ENCODE peak calls at places on chromosomes 5 and 9, in seven cellular contexts. F is fibroblast of pulmonary artery, H is body of pancreas, G is tibial nerve, C is AG10803, M is fibroblast of lung, E is aorta. Y is an unnamed sample.

GRCh38 chr5:57066921-57067914 is 106.6 kb upstream of the GPBP1 start:
- DNase-seq in F (peak), H (no peak), G (no peak), C (no peak), M (peak), E (no peak), Y (no peak)

GRCh38 chr5:96112123-96112670 is 150.5 kb upstream of the ELL2 start:
- DNase-seq in F (no peak), H (no peak), G (no peak), C (no peak), M (no peak), E (no peak), Y (no peak)

GRCh38 chr5:113188454-113188853 is 211.9 kb downstream of the DCP2 start:
- DNase-seq in F (no peak), H (no peak), G (no peak), C (no peak), M (no peak), E (no peak), Y (no peak)

GRCh38 chr5:137617806-137618205 is 118.1 kb downstream of the KLHL3 start:
- DNase-seq in F (peak), H (no peak), G (no peak), C (peak), M (peak), E (no peak), Y (no peak)

GRCh38 chr5:171596391-171596878 is 177.0 kb downstream of the FGF18 start:
- DNase-seq in F (peak), H (no peak), G (no peak), C (peak), M (peak), E (peak), Y (no peak)

GRCh38 chr9:85742630-85742928 is 825 bp upstream of the AGTPBP1 start:
- DNase-seq in F (peak), H (no peak), G (no peak), C (peak), M (peak), E (no peak), Y (no peak)

GRCh38 chr5:67020231-67020630 is 176.4 kb downstream of the CD180 start:
- DNase-seq in F (no peak), H (no peak), G (no peak), C (peak), M (no peak), E (no peak), Y (no peak)

GRCh38 chr5:168666356-168666755 is 87.2 kb upstream of the PANK3 start:
- DNase-seq in F (no peak), H (no peak), G (no peak), C (no peak), M (no peak), E (no peak), Y (no peak)

GRCh38 chr5:179250561-179251225 is 94.6 kb downstream of the ADAMTS2 start:
- DNase-seq in F (no peak), H (peak), G (no peak), C (no peak), M (no peak), E (no peak), Y (no peak)

GRCh38 chr5:72661405-72661804 is 154.2 kb upstream of the ZNF366 start:
- DNase-seq in F (peak), H (no peak), G (no peak), C (no peak), M (peak), E (no peak), Y (no peak)

GRCh38 chr5:89968870-89969472 is 440.6 kb downstream of the CETN3 start:
- DNase-seq in F (peak), H (peak), G (no peak), C (peak), M (peak), E (no peak), Y (no peak)

GRCh38 chr5:95081500-95082355 is 203.2 kb downstream of the MCTP1 start:
- DNase-seq in F (peak), H (peak), G (peak), C (peak), M (peak), E (no peak), Y (peak)

GRCh38 chr9:111605041-111605559 is 5.7 kb upstream of the PTGR1 start:
- DNase-seq in F (no peak), H (no peak), G (no peak), C (no peak), M (no peak), E (no peak), Y (no peak)

GRCh38 chr5:1852324-1852947 is 30.3 kb downstream of the IRX4 start:
- DNase-seq in F (no peak), H (no peak), G (no peak), C (no peak), M (no peak), E (no peak), Y (no peak)

GRCh38 chr9:69573666-69574456 is 98.3 kb downstream of the APBA1 start:
- DNase-seq in F (peak), H (no peak), G (no peak), C (peak), M (peak), E (no peak), Y (no peak)

GRCh38 chr5:157761690-157762611 is 18.4 kb downstream of the LSM11 start:
- DNase-seq in F (peak), H (peak), G (no peak), C (peak), M (peak), E (no peak), Y (peak)

GRCh38 chr5:80825780-80826460 is 134.2 kb upstream of the RASGRF2 start:
- DNase-seq in F (peak), H (no peak), G (no peak), C (no peak), M (no peak), E (no peak), Y (no peak)

GRCh38 chr9:114836769-114837168 is 30.9 kb upstream of the TNFSF15 start:
- DNase-seq in F (no peak), H (no peak), G (no peak), C (peak), M (no peak), E (no peak), Y (no peak)

GRCh38 chr5:151461312-151461711 is 13.9 kb downstream of the SLC36A1 start:
- DNase-seq in F (no peak), H (no peak), G (no peak), C (no peak), M (no peak), E (no peak), Y (no peak)

GRCh38 chr5:120678279-120678678 is 214.2 kb downstream of the PRR16 start:
- DNase-seq in F (peak), H (no peak), G (no peak), C (peak), M (peak), E (no peak), Y (no peak)

GRCh38 chr9:117487555-117488175 is 72.8 kb upstream of the ASTN2 start:
- DNase-seq in F (peak), H (peak), G (peak), C (peak), M (peak), E (peak), Y (peak)

GRCh38 chr9:123338710-123339665 is 17.0 kb upstream of the CRB2 start:
- DNase-seq in F (peak), H (no peak), G (no peak), C (no peak), M (no peak), E (no peak), Y (no peak)

GRCh38 chr5:83096660-83097334 is 19.4 kb downstream of the XRCC4 start:
- DNase-seq in F (no peak), H (no peak), G (no peak), C (peak), M (no peak), E (no peak), Y (no peak)

GRCh38 chr9:84239341-84239740 is 101.2 kb downstream of the SLC28A3 start:
- DNase-seq in F (peak), H (no peak), G (no peak), C (peak), M (no peak), E (no peak), Y (no peak)

GRCh38 chr5:100797863-100798262 is 105.2 kb downstream of the ST8SIA4 start:
- DNase-seq in F (peak), H (no peak), G (no peak), C (no peak), M (peak), E (no peak), Y (no peak)

GRCh38 chr5:173853370-173854131 is 34.6 kb upstream of the CPEB4 start:
- DNase-seq in F (no peak), H (no peak), G (no peak), C (peak), M (no peak), E (no peak), Y (no peak)

GRCh38 chr9:134319306-134320194 is 6.7 kb upstream of the RXRA start:
- DNase-seq in F (no peak), H (peak), G (no peak), C (no peak), M (no peak), E (peak), Y (no peak)

GRCh38 chr5:144194148-144194547 is 23.5 kb downstream of the KCTD16 start:
- DNase-seq in F (no peak), H (no peak), G (no peak), C (no peak), M (no peak), E (no peak), Y (no peak)

GRCh38 chr5:61277190-61277589 is 54.9 kb upstream of the ZSWIM6 start:
- DNase-seq in F (peak), H (no peak), G (no peak), C (peak), M (peak), E (no peak), Y (no peak)
- H3K4me3 ChIP-seq in F (peak), H (no peak), G (no peak), C (peak), M (no peak), E (no peak), Y (no peak)

GRCh38 chr9:121557581-121558422 is 58.2 kb upstream of the GGTA1 start:
- DNase-seq in F (peak), H (peak), G (no peak), C (peak), M (peak), E (peak), Y (peak)
- H3K4me3 ChIP-seq in F (no peak), H (no peak), G (no peak), C (no peak), M (no peak), E (no peak), Y (no peak)

GRCh38 chr9:22683393-22684075 is 236.9 kb downstream of the DMRTA1 start:
- DNase-seq in F (no peak), H (no peak), G (no peak), C (peak), M (peak), E (no peak), Y (no peak)
- H3K4me3 ChIP-seq in F (no peak), H (no peak), G (no peak), C (no peak), M (peak), E (no peak), Y (no peak)

GRCh38 chr9:6214903-6215302 is 704 bp upstream of the IL33 start:
- DNase-seq in F (peak), H (no peak), G (no peak), C (peak), M (peak), E (no peak), Y (no peak)
- H3K4me3 ChIP-seq in F (peak), H (no peak), G (no peak), C (no peak), M (no peak), E (no peak), Y (no peak)

GRCh38 chr9:90799271-90799860 is 2.3 kb upstream of the SYK start:
- DNase-seq in F (no peak), H (no peak), G (no peak), C (no peak), M (no peak), E (no peak), Y (no peak)

GRCh38 chr9:90802534-90802933 is 915 bp downstream of the SYK start:
- DNase-seq in F (no peak), H (no peak), G (no peak), C (no peak), M (no peak), E (no peak), Y (no peak)

GRCh38 chr9:90803860-90804593 is 2.4 kb downstream of the SYK start:
- DNase-seq in F (no peak), H (no peak), G (no peak), C (no peak), M (no peak), E (no peak), Y (peak)

GRCh38 chr9:90801175-90801506 is 478 bp upstream of the SYK start:
- DNase-seq in F (no peak), H (no peak), G (no peak), C (no peak), M (no peak), E (no peak), Y (no peak)

DNA sequence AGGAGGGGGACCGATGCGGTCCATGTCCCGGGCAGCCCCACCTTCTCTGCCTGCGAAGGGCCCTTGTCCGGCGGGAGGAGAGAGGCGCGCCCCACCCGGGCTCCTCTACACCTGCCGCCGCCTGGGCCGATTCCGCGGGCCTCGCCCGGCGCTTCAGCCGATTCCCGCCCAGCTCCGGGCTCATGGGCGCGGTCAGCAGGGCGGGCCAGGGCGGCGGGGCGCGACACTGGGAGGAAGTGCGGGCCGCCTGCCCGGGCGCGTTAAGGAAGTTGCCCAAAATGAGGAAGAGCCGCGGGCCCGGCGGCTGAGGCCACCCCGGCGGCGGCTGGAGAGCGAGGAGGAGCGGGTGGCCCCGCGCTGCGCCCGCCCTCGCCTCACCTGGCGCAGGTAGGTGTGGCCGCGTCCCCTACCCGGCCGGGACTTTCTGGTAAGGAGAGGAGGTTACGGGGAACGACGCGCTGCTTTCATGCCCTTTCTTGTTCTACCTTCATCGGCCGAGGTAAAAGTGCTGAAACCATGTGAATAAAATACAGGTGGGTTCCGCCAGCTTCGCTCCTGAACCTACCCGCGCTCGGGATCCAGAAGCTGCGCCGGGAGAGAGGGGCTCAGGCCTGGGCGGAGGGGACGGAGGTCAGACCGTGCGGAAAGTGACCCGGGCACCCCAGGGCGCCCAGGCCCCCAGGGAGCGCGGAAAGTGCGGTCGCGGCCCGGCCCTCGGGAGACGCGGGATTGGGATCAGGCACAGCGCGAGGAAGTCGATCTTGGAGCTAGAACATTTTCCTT is at the start of gene SYK:
- DNase-seq in F (no peak), H (peak), G (no peak), C (no peak), M (no peak), E (peak), Y (no peak)
- H3K4me3 ChIP-seq in F (no peak), H (peak), G (peak), C (no peak), M (no peak), E (no peak), Y (peak)

GRCh38 chr5:42992035-42992570 is 48.0 kb downstream of the ANXA2R start:
- DNase-seq in F (peak), H (peak), G (peak), C (peak), M (peak), E (peak), Y (peak)

GRCh38 chr5:42988568-42988967 is 51.6 kb downstream of the ANXA2R start:
- DNase-seq in F (no peak), H (no peak), G (no peak), C (no peak), M (no peak), E (no peak), Y (no peak)

GRCh38 chr5:42990892-42991291 is 49.2 kb downstream of the ANXA2R start:
- DNase-seq in F (no peak), H (no peak), G (no peak), C (no peak), M (no peak), E (no peak), Y (no peak)

GRCh38 chr5:42991477-42992034 is 48.6 kb downstream of the ANXA2R start:
- DNase-seq in F (no peak), H (no peak), G (no peak), C (no peak), M (peak), E (no peak), Y (no peak)

DNA sequence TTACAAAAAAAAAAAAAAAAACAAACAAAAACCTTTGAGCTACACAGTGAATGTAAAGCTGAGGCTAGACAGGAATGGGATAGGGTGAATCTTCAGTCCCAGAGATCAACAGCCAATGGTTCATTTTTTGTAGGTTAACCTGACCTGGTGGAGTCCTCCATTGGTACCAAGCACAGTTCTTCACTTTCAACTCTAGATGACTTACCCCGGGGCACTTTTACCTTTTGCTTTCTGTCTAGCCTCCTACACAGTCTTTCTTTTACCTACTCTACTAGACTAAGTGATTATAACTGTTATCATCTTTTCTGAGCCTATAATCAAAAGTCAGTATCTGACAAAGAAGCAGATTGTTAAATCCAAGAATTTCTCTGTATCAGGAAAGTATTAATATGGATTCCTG is 50.9 kb downstream of the ANXA2R start:
- DNase-seq in F (no peak), H (no peak), G (no peak), C (no peak), M (no peak), E (no peak), Y (no peak)
- H3K4me3 ChIP-seq in F (peak), H (no peak), G (no peak), C (no peak), M (peak), E (no peak), Y (no peak)

GRCh38 chr5:142826093-142826492 is 55.9 kb downstream of the ARHGAP26 start:
- DNase-seq in F (no peak), H (no peak), G (no peak), C (no peak), M (no peak), E (no peak), Y (no peak)
- H3K4me3 ChIP-seq in F (no peak), H (no peak), G (no peak), C (no peak), M (no peak), E (no peak), Y (no peak)

GRCh38 chr5:41151562-41151961 is 61.8 kb downstream of the C6 start:
- DNase-seq in F (peak), H (peak), G (no peak), C (no peak), M (peak), E (no peak), Y (no peak)

GRCh38 chr5:41156739-41157138 is 56.6 kb downstream of the C6 start:
- DNase-seq in F (peak), H (no peak), G (no peak), C (peak), M (peak), E (no peak), Y (no peak)

GRCh38 chr5:41157272-41157671 is 56.1 kb downstream of the C6 start:
- DNase-seq in F (no peak), H (no peak), G (no peak), C (no peak), M (peak), E (no peak), Y (no peak)

GRCh38 chr5:41154491-41154890 is 58.8 kb downstream of the C6 start:
- DNase-seq in F (peak), H (no peak), G (no peak), C (peak), M (no peak), E (no peak), Y (peak)
- H3K4me3 ChIP-seq in F (no peak), H (no peak), G (no peak), C (no peak), M (no peak), E (no peak), Y (no peak)

GRCh38 chr9:5230554-5230953 is 665 bp upstream of the INSL4 start:
- DNase-seq in F (no peak), H (no peak), G (no peak), C (no peak), M (no peak), E (no peak), Y (no peak)
- H3K4me3 ChIP-seq in F (no peak), H (no peak), G (no peak), C (no peak), M (no peak), E (no peak), Y (no peak)

GRCh38 chr5:36151434-36152323 is at the start of the genes LMBRD2 and SKP2:
- DNase-seq in F (peak), H (peak), G (peak), C (peak), M (peak), E (peak), Y (peak)

GRCh38 chr5:36155291-36155690 is 3.4 kb downstream of the SKP2 start:
- DNase-seq in F (no peak), H (no peak), G (no peak), C (no peak), M (no peak), E (no peak), Y (no peak)

GRCh38 chr5:36152324-36153298 is 700 bp downstream of the SKP2 start:
- DNase-seq in F (peak), H (no peak), G (no peak), C (peak), M (peak), E (no peak), Y (no peak)

GRCh38 chr5:36153299-36153677 is 1.4 kb downstream of the SKP2 start:
- DNase-seq in F (no peak), H (no peak), G (no peak), C (no peak), M (no peak), E (no peak), Y (no peak)

GRCh38 chr5:36153727-36154126 is 1.8 kb downstream of the SKP2 start:
- DNase-seq in F (no peak), H (no peak), G (no peak), C (no peak), M (no peak), E (no peak), Y (no peak)
- H3K4me3 ChIP-seq in F (no peak), H (no peak), G (no peak), C (peak), M (peak), E (no peak), Y (no peak)